ENCODE peak calls at places on chromosomes 1 and 21, in six cellular contexts. One of them, this sample, is unnamed.

GRCh38 chr21:15837603-15838002 is 107.8 kb downstream of the USP25 start:
- DNase-seq in stomach: no peak
- DNase-seq in GM23338: no peak
- DNase-seq in activated CD8-positive, alpha-beta memory T cell treated with anti-CD3 and anti-CD28 coated beads for 48 hours: no peak
- DNase-seq in LoVo: no peak
- DNase-seq in C1 segment of cervical spinal cord: no peak
- DNase-seq in this sample: no peak

GRCh38 chr21:37665230-37666024 is 250.8 kb downstream of the KCNJ6 start:
- DNase-seq in stomach: no peak
- DNase-seq in GM23338: no peak
- DNase-seq in activated CD8-positive, alpha-beta memory T cell treated with anti-CD3 and anti-CD28 coated beads for 48 hours: no peak
- DNase-seq in LoVo: no peak
- DNase-seq in C1 segment of cervical spinal cord: no peak
- DNase-seq in this sample: no peak

GRCh38 chr21:44293551-44294231 is 6.2 kb upstream of the PFKL start:
- DNase-seq in stomach: no peak
- DNase-seq in GM23338: no peak
- DNase-seq in activated CD8-positive, alpha-beta memory T cell treated with anti-CD3 and anti-CD28 coated beads for 48 hours: no peak
- DNase-seq in LoVo: no peak
- DNase-seq in C1 segment of cervical spinal cord: no peak
- DNase-seq in this sample: peak; percentile 52

GRCh38 chr1:225954753-225955152 is 13.7 kb upstream of the LEFTY2 start:
- DNase-seq in stomach: no peak
- DNase-seq in GM23338: no peak
- DNase-seq in activated CD8-positive, alpha-beta memory T cell treated with anti-CD3 and anti-CD28 coated beads for 48 hours: no peak
- DNase-seq in LoVo: no peak
- DNase-seq in C1 segment of cervical spinal cord: no peak
- DNase-seq in this sample: no peak

GRCh38 chr1:119549719-119550141 is 42.7 kb downstream of the HSD3B1 start:
- DNase-seq in stomach: peak; percentile 39
- DNase-seq in GM23338: peak; percentile 95
- DNase-seq in activated CD8-positive, alpha-beta memory T cell treated with anti-CD3 and anti-CD28 coated beads for 48 hours: no peak
- DNase-seq in LoVo: peak; percentile 39
- DNase-seq in C1 segment of cervical spinal cord: no peak
- DNase-seq in this sample: peak; percentile 28

GRCh38 chr1:53276902-53277281 is 38.6 kb upstream of the MAGOH start:
- DNase-seq in stomach: no peak
- DNase-seq in GM23338: no peak
- DNase-seq in activated CD8-positive, alpha-beta memory T cell treated with anti-CD3 and anti-CD28 coated beads for 48 hours: no peak
- DNase-seq in LoVo: no peak
- DNase-seq in C1 segment of cervical spinal cord: no peak
- DNase-seq in this sample: no peak

GRCh38 chr1:205012416-205013140 is 30.4 kb upstream of the CNTN2 start:
- DNase-seq in stomach: no peak
- DNase-seq in GM23338: no peak
- DNase-seq in activated CD8-positive, alpha-beta memory T cell treated with anti-CD3 and anti-CD28 coated beads for 48 hours: no peak
- DNase-seq in LoVo: no peak
- DNase-seq in C1 segment of cervical spinal cord: no peak
- DNase-seq in this sample: no peak

GRCh38 chr1:22369294-22370189 is 82.1 kb upstream of the ZBTB40 start:
- DNase-seq in stomach: no peak
- DNase-seq in GM23338: no peak
- DNase-seq in activated CD8-positive, alpha-beta memory T cell treated with anti-CD3 and anti-CD28 coated beads for 48 hours: no peak
- DNase-seq in LoVo: no peak
- DNase-seq in C1 segment of cervical spinal cord: no peak
- DNase-seq in this sample: no peak

GRCh38 chr1:63668298-63668697 is 75.1 kb downstream of the PGM1 start:
- DNase-seq in stomach: no peak
- DNase-seq in GM23338: no peak
- DNase-seq in activated CD8-positive, alpha-beta memory T cell treated with anti-CD3 and anti-CD28 coated beads for 48 hours: no peak
- DNase-seq in LoVo: no peak
- DNase-seq in C1 segment of cervical spinal cord: no peak
- DNase-seq in this sample: no peak

GRCh38 chr1:27161594-27161993 is 6.7 kb upstream of the SLC9A1 start:
- DNase-seq in stomach: no peak
- DNase-seq in GM23338: no peak
- DNase-seq in activated CD8-positive, alpha-beta memory T cell treated with anti-CD3 and anti-CD28 coated beads for 48 hours: no peak
- DNase-seq in LoVo: peak; percentile 69
- DNase-seq in C1 segment of cervical spinal cord: no peak
- DNase-seq in this sample: peak; percentile 61

GRCh38 chr1:31725134-31725533 is 21.3 kb upstream of the COL16A1 start:
- DNase-seq in stomach: no peak
- DNase-seq in GM23338: peak; percentile 71
- DNase-seq in activated CD8-positive, alpha-beta memory T cell treated with anti-CD3 and anti-CD28 coated beads for 48 hours: no peak
- DNase-seq in LoVo: no peak
- DNase-seq in C1 segment of cervical spinal cord: no peak
- DNase-seq in this sample: no peak

GRCh38 chr1:41614818-41615217 is 130.3 kb upstream of the EDN2 start:
- DNase-seq in stomach: no peak
- DNase-seq in GM23338: no peak
- DNase-seq in activated CD8-positive, alpha-beta memory T cell treated with anti-CD3 and anti-CD28 coated beads for 48 hours: no peak
- DNase-seq in LoVo: no peak
- DNase-seq in C1 segment of cervical spinal cord: no peak
- DNase-seq in this sample: no peak

GRCh38 chr1:143720087-143721023 is 251.4 kb downstream of the FAM72C start:
- DNase-seq in stomach: no peak
- DNase-seq in GM23338: peak; percentile 74
- DNase-seq in activated CD8-positive, alpha-beta memory T cell treated with anti-CD3 and anti-CD28 coated beads for 48 hours: no peak
- DNase-seq in LoVo: no peak
- DNase-seq in C1 segment of cervical spinal cord: no peak
- DNase-seq in this sample: peak; percentile 50

GRCh38 chr21:18499761-18500376 is 96.3 kb upstream of the TMPRSS15 start:
- DNase-seq in stomach: peak; percentile 40
- DNase-seq in GM23338: peak; percentile 78
- DNase-seq in activated CD8-positive, alpha-beta memory T cell treated with anti-CD3 and anti-CD28 coated beads for 48 hours: peak; percentile 11
- DNase-seq in LoVo: peak; percentile 21
- DNase-seq in C1 segment of cervical spinal cord: no peak
- DNase-seq in this sample: no peak

GRCh38 chr1:111822138-111822537 is 66.4 kb downstream of the DDX20 start:
- DNase-seq in stomach: no peak
- DNase-seq in GM23338: no peak
- DNase-seq in activated CD8-positive, alpha-beta memory T cell treated with anti-CD3 and anti-CD28 coated beads for 48 hours: no peak
- DNase-seq in LoVo: no peak
- DNase-seq in C1 segment of cervical spinal cord: no peak
- DNase-seq in this sample: no peak

GRCh38 chr1:40257313-40257687 is 736 bp upstream of the ZMPSTE24 start:
- DNase-seq in stomach: peak; percentile 34
- DNase-seq in GM23338: peak; percentile 33
- DNase-seq in activated CD8-positive, alpha-beta memory T cell treated with anti-CD3 and anti-CD28 coated beads for 48 hours: no peak
- DNase-seq in LoVo: no peak
- DNase-seq in C1 segment of cervical spinal cord: no peak
- DNase-seq in this sample: no peak

GRCh38 chr1:170407601-170408000 is 124.4 kb upstream of the GORAB start:
- DNase-seq in stomach: no peak
- DNase-seq in GM23338: no peak
- DNase-seq in activated CD8-positive, alpha-beta memory T cell treated with anti-CD3 and anti-CD28 coated beads for 48 hours: no peak
- DNase-seq in LoVo: no peak
- DNase-seq in C1 segment of cervical spinal cord: no peak
- DNase-seq in this sample: no peak

This sample was measured in mucosa of descending colon.